ENCODE peak calls at places on chromosomes 5 and 9, in four cellular contexts. One of them, this sample, is unnamed.

GRCh38 chr9:83469722-83470121 is 68.5 kb downstream of the FRMD3 start:
- DNase-seq in non-pigmented ciliary epithelial cell: no peak
- DNase-seq in CD8-positive, alpha-beta T cell: no peak
- DNase-seq in Right ventricle myocardium superior: peak
- DNase-seq in this sample: no peak

GRCh38 chr9:127923046-127923445 is 6.2 kb upstream of the ST6GALNAC4 start:
- DNase-seq in Right ventricle myocardium superior: no peak
- DNase-seq in non-pigmented ciliary epithelial cell: no peak
- DNase-seq in CD8-positive, alpha-beta T cell: no peak
- DNase-seq in this sample: no peak

GRCh38 chr5:76622973-76623596 is at the start of gene F2RL2:
- DNase-seq in Right ventricle myocardium superior: no peak
- DNase-seq in non-pigmented ciliary epithelial cell: peak
- DNase-seq in CD8-positive, alpha-beta T cell: no peak
- DNase-seq in this sample: no peak

GRCh38 chr5:33379757-33380156 is 61.0 kb upstream of the TARS1 start:
- DNase-seq in CD8-positive, alpha-beta T cell: no peak
- DNase-seq in non-pigmented ciliary epithelial cell: no peak
- DNase-seq in Right ventricle myocardium superior: no peak
- DNase-seq in this sample: no peak

GRCh38 chr5:98705841-98706240 is 67.6 kb upstream of the RGMB start:
- DNase-seq in Right ventricle myocardium superior: no peak
- DNase-seq in CD8-positive, alpha-beta T cell: no peak
- DNase-seq in non-pigmented ciliary epithelial cell: no peak
- DNase-seq in this sample: no peak

GRCh38 chr5:178527458-178528307 is 62.5 kb downstream of the COL23A1 start:
- DNase-seq in CD8-positive, alpha-beta T cell: no peak
- DNase-seq in non-pigmented ciliary epithelial cell: no peak
- DNase-seq in Right ventricle myocardium superior: peak
- DNase-seq in this sample: no peak

GRCh38 chr5:121366515-121366914 is 485.2 kb upstream of the FTMT start:
- DNase-seq in non-pigmented ciliary epithelial cell: peak
- DNase-seq in Right ventricle myocardium superior: no peak
- DNase-seq in CD8-positive, alpha-beta T cell: no peak
- DNase-seq in this sample: no peak

GRCh38 chr5:501833-502184 is 22.4 kb downstream of the SLC9A3 start:
- DNase-seq in CD8-positive, alpha-beta T cell: no peak
- DNase-seq in Right ventricle myocardium superior: no peak
- DNase-seq in non-pigmented ciliary epithelial cell: no peak
- DNase-seq in this sample: no peak

GRCh38 chr5:140235776-140236558 is 61.0 kb downstream of the CYSTM1 start:
- DNase-seq in non-pigmented ciliary epithelial cell: no peak
- DNase-seq in CD8-positive, alpha-beta T cell: no peak
- DNase-seq in Right ventricle myocardium superior: no peak
- DNase-seq in this sample: peak

GRCh38 chr9:105191508-105192118 is 52.8 kb upstream of the SLC44A1 start:
- DNase-seq in non-pigmented ciliary epithelial cell: no peak
- DNase-seq in CD8-positive, alpha-beta T cell: no peak
- DNase-seq in Right ventricle myocardium superior: no peak
- DNase-seq in this sample: no peak

GRCh38 chr5:10329808-10330481 is 22.2 kb upstream of the CMBL start:
- DNase-seq in CD8-positive, alpha-beta T cell: no peak
- DNase-seq in Right ventricle myocardium superior: peak
- DNase-seq in non-pigmented ciliary epithelial cell: no peak
- DNase-seq in this sample: no peak

GRCh38 chr5:472076-472655 is 29.2 kb downstream of the EXOC3 start:
- DNase-seq in CD8-positive, alpha-beta T cell: no peak
- DNase-seq in Right ventricle myocardium superior: peak
- DNase-seq in non-pigmented ciliary epithelial cell: no peak
- DNase-seq in this sample: no peak

GRCh38 chr9:116157436-116158138 is 4.0 kb downstream of the PAPPA start:
- DNase-seq in Right ventricle myocardium superior: no peak
- DNase-seq in CD8-positive, alpha-beta T cell: no peak
- DNase-seq in non-pigmented ciliary epithelial cell: no peak
- DNase-seq in this sample: no peak

GRCh38 chr5:159003045-159004030 is 96.4 kb downstream of the EBF1 start:
- DNase-seq in CD8-positive, alpha-beta T cell: no peak
- DNase-seq in Right ventricle myocardium superior: no peak
- DNase-seq in non-pigmented ciliary epithelial cell: no peak
- DNase-seq in this sample: peak

GRCh38 chr9:1837453-1838084 is 177.6 kb upstream of the SMARCA2 start:
- DNase-seq in non-pigmented ciliary epithelial cell: no peak
- DNase-seq in Right ventricle myocardium superior: no peak
- DNase-seq in CD8-positive, alpha-beta T cell: no peak
- DNase-seq in this sample: no peak

GRCh38 chr9:130929571-130930022 is 9.4 kb downstream of the FIBCD1 start:
- DNase-seq in non-pigmented ciliary epithelial cell: no peak
- DNase-seq in Right ventricle myocardium superior: no peak
- DNase-seq in CD8-positive, alpha-beta T cell: no peak
- DNase-seq in this sample: no peak

GRCh38 chr5:132813599-132814440 is 718 bp downstream of the SOWAHA start:
- DNase-seq in CD8-positive, alpha-beta T cell: no peak
- DNase-seq in Right ventricle myocardium superior: peak
- DNase-seq in non-pigmented ciliary epithelial cell: no peak
- DNase-seq in this sample: no peak

GRCh38 chr5:179294131-179294780 is 51.0 kb downstream of the ADAMTS2 start:
- DNase-seq in CD8-positive, alpha-beta T cell: no peak
- DNase-seq in Right ventricle myocardium superior: peak
- DNase-seq in non-pigmented ciliary epithelial cell: no peak
- DNase-seq in this sample: no peak

GRCh38 chr9:107919263-107919662 is 429.7 kb upstream of the KLF4 start:
- DNase-seq in CD8-positive, alpha-beta T cell: no peak
- DNase-seq in Right ventricle myocardium superior: no peak
- DNase-seq in non-pigmented ciliary epithelial cell: no peak
- DNase-seq in this sample: no peak

GRCh38 chr5:43515678-43516048 is 715 bp upstream of the C5orf34 start:
- DNase-seq in non-pigmented ciliary epithelial cell: no peak
- DNase-seq in Right ventricle myocardium superior: no peak
- DNase-seq in CD8-positive, alpha-beta T cell: no peak
- DNase-seq in this sample: no peak

GRCh38 chr9:128254855-128255759 is 20.7 kb downstream of the GOLGA2 start:
- DNase-seq in CD8-positive, alpha-beta T cell: peak
- DNase-seq in non-pigmented ciliary epithelial cell: no peak
- DNase-seq in Right ventricle myocardium superior: peak
- DNase-seq in this sample: no peak

GRCh38 chr5:152556779-152557178 is 151.7 kb upstream of the NMUR2 start:
- DNase-seq in non-pigmented ciliary epithelial cell: no peak
- DNase-seq in CD8-positive, alpha-beta T cell: no peak
- DNase-seq in Right ventricle myocardium superior: no peak
- DNase-seq in this sample: no peak

GRCh38 chr5:111004291-111004690 is 67.2 kb upstream of the TSLP start:
- DNase-seq in non-pigmented ciliary epithelial cell: no peak
- DNase-seq in CD8-positive, alpha-beta T cell: no peak
- DNase-seq in Right ventricle myocardium superior: no peak
- DNase-seq in this sample: no peak

GRCh38 chr5:141734501-141735231 is 52.6 kb upstream of the ARAP3 start:
- DNase-seq in non-pigmented ciliary epithelial cell: no peak
- DNase-seq in CD8-positive, alpha-beta T cell: no peak
- DNase-seq in Right ventricle myocardium superior: no peak
- DNase-seq in this sample: peak

GRCh38 chr9:114427644-114428043 is 39.9 kb upstream of the AKNA start:
- DNase-seq in non-pigmented ciliary epithelial cell: no peak
- DNase-seq in Right ventricle myocardium superior: no peak
- DNase-seq in CD8-positive, alpha-beta T cell: no peak
- DNase-seq in this sample: no peak

GRCh38 chr5:112434650-112435049 is 15.6 kb upstream of the EPB41L4A start:
- DNase-seq in non-pigmented ciliary epithelial cell: no peak
- DNase-seq in Right ventricle myocardium superior: no peak
- DNase-seq in CD8-positive, alpha-beta T cell: no peak
- DNase-seq in this sample: no peak

GRCh38 chr9:131776473-131776872 is 36.6 kb upstream of the RAPGEF1 start:
- DNase-seq in CD8-positive, alpha-beta T cell: no peak
- DNase-seq in non-pigmented ciliary epithelial cell: no peak
- DNase-seq in Right ventricle myocardium superior: no peak
- DNase-seq in this sample: no peak

GRCh38 chr5:6475626-6476312 is 27.1 kb downstream of the UBE2QL1 start:
- DNase-seq in Right ventricle myocardium superior: no peak
- DNase-seq in CD8-positive, alpha-beta T cell: no peak
- DNase-seq in non-pigmented ciliary epithelial cell: no peak
- DNase-seq in this sample: no peak

GRCh38 chr9:111959468-111959941 is 62.9 kb downstream of the UGCG start:
- DNase-seq in CD8-positive, alpha-beta T cell: no peak
- DNase-seq in non-pigmented ciliary epithelial cell: peak
- DNase-seq in Right ventricle myocardium superior: peak
- DNase-seq in this sample: peak

GRCh38 chr9:120846251-120846869 is 3.6 kb upstream of the PSMD5 start:
- DNase-seq in non-pigmented ciliary epithelial cell: no peak
- DNase-seq in CD8-positive, alpha-beta T cell: no peak
- DNase-seq in Right ventricle myocardium superior: no peak
- DNase-seq in this sample: no peak

GRCh38 chr9:94788706-94789105 is 62.2 kb downstream of the AOPEP start:
- DNase-seq in non-pigmented ciliary epithelial cell: no peak
- DNase-seq in Right ventricle myocardium superior: no peak
- DNase-seq in CD8-positive, alpha-beta T cell: no peak
- DNase-seq in this sample: no peak

GRCh38 chr5:43037929-43038510 is 2.1 kb downstream of the ANXA2R start:
- DNase-seq in CD8-positive, alpha-beta T cell: peak
- DNase-seq in Right ventricle myocardium superior: no peak
- DNase-seq in non-pigmented ciliary epithelial cell: no peak
- DNase-seq in this sample: no peak

GRCh38 chr5:133785182-133785581 is 172.8 kb upstream of the FSTL4 start:
- DNase-seq in non-pigmented ciliary epithelial cell: no peak
- DNase-seq in Right ventricle myocardium superior: no peak
- DNase-seq in CD8-positive, alpha-beta T cell: no peak
- DNase-seq in this sample: no peak

GRCh38 chr9:89497978-89498844 is at the start of gene SEMA4D:
- DNase-seq in CD8-positive, alpha-beta T cell: peak
- DNase-seq in non-pigmented ciliary epithelial cell: no peak
- DNase-seq in Right ventricle myocardium superior: peak
- DNase-seq in this sample: no peak

GRCh38 chr5:170541146-170541769 is 37.4 kb downstream of the KCNIP1 start:
- DNase-seq in non-pigmented ciliary epithelial cell: no peak
- DNase-seq in Right ventricle myocardium superior: no peak
- DNase-seq in CD8-positive, alpha-beta T cell: no peak
- DNase-seq in this sample: no peak

GRCh38 chr5:118628672-118629354 is 359.5 kb downstream of the DTWD2 start:
- DNase-seq in non-pigmented ciliary epithelial cell: no peak
- DNase-seq in CD8-positive, alpha-beta T cell: no peak
- DNase-seq in Right ventricle myocardium superior: no peak
- DNase-seq in this sample: no peak

GRCh38 chr5:173515526-173515925 is 100.9 kb downstream of the BOD1 start:
- DNase-seq in CD8-positive, alpha-beta T cell: no peak
- DNase-seq in Right ventricle myocardium superior: no peak
- DNase-seq in non-pigmented ciliary epithelial cell: peak
- DNase-seq in this sample: peak

GRCh38 chr9:116812231-116813028 is 125.3 kb downstream of the TRIM32 start:
- DNase-seq in Right ventricle myocardium superior: no peak
- DNase-seq in non-pigmented ciliary epithelial cell: no peak
- DNase-seq in CD8-positive, alpha-beta T cell: no peak
- DNase-seq in this sample: no peak